ENCODE peak calls at places on chromosome 5, in five cellular contexts. A, R, Q, I and Y are unnamed samples.
A peak's percentile ranks its signal among the peaks of the same experiment; 100 is the strongest.

GRCh38 chr5:156367602-156368001 is 40.6 kb downstream of the SGCD start:
- DNase-seq in A (no peak), R (peak; percentile 93), Q (no peak), I (no peak), Y (no peak)

GRCh38 chr5:11955386-11955785 is 51.1 kb upstream of the CTNND2 start:
- DNase-seq in A (no peak), R (peak; percentile 65), Q (no peak), I (no peak), Y (no peak)

GRCh38 chr5:93257616-93258015 is 323.4 kb downstream of the NR2F1-AS1 start:
- DNase-seq in A (no peak), R (peak; percentile 52), Q (no peak), I (peak; percentile 34), Y (peak; percentile 32)

GRCh38 chr5:16930487-16930886 is 5.6 kb downstream of the MYO10 start:
- DNase-seq in A (no peak), R (no peak), Q (no peak), I (no peak), Y (no peak)

GRCh38 chr5:179380211-179381035 is 35.2 kb upstream of the ADAMTS2 start:
- DNase-seq in A (peak; percentile 59), R (no peak), Q (no peak), I (no peak), Y (no peak)

GRCh38 chr5:42057254-42057690 is 132.2 kb downstream of the FBXO4 start:
- DNase-seq in A (peak; percentile 79), R (peak; percentile 15), Q (no peak), I (peak; percentile 51), Y (peak; percentile 15)

GRCh38 chr5:126633552-126633951 is 32.8 kb downstream of the PHAX start:
- DNase-seq in A (peak; percentile 17), R (no peak), Q (no peak), I (no peak), Y (no peak)

GRCh38 chr5:139912804-139913203 is 117.2 kb downstream of the PSD2 start:
- DNase-seq in A (peak; percentile 74), R (no peak), Q (no peak), I (no peak), Y (no peak)

GRCh38 chr5:64330728-64331231 is 165.1 kb downstream of the RNF180 start:
- DNase-seq in A (no peak), R (no peak), Q (peak; percentile 73), I (no peak), Y (no peak)

GRCh38 chr5:100644206-100644605 is 109.0 kb downstream of the FAM174A start:
- DNase-seq in A (no peak), R (no peak), Q (no peak), I (no peak), Y (no peak)

GRCh38 chr5:37435261-37435660 is 56.1 kb downstream of the WDR70 start:
- DNase-seq in A (no peak), R (peak; percentile 78), Q (no peak), I (no peak), Y (no peak)

GRCh38 chr5:132237141-132237540 is 9.5 kb upstream of the P4HA2 start:
- DNase-seq in A (peak; percentile 62), R (peak; percentile 45), Q (peak; percentile 35), I (no peak), Y (no peak)

GRCh38 chr5:61246768-61247307 is 84.6 kb upstream of the SMIM15 start:
- DNase-seq in A (no peak), R (no peak), Q (no peak), I (no peak), Y (no peak)

GRCh38 chr5:143890475-143890874 is 78.5 kb downstream of the HMHB1 start:
- DNase-seq in A (no peak), R (no peak), Q (no peak), I (no peak), Y (no peak)

GRCh38 chr5:56819027-56819881 is 3.9 kb downstream of the MAP3K1 start:
- DNase-seq in A (no peak), R (peak; percentile 14), Q (no peak), I (no peak), Y (no peak)

GRCh38 chr5:107875834-107876233 is 205.1 kb upstream of the EFNA5 start:
- DNase-seq in A (no peak), R (peak; percentile 86), Q (no peak), I (peak; percentile 65), Y (peak; percentile 22)
- TF ChIP-seq CTCF in A (no peak), R (peak; percentile 33), Q (peak; percentile 4), I (peak; percentile 58), Y (peak; percentile 73)

DNA sequence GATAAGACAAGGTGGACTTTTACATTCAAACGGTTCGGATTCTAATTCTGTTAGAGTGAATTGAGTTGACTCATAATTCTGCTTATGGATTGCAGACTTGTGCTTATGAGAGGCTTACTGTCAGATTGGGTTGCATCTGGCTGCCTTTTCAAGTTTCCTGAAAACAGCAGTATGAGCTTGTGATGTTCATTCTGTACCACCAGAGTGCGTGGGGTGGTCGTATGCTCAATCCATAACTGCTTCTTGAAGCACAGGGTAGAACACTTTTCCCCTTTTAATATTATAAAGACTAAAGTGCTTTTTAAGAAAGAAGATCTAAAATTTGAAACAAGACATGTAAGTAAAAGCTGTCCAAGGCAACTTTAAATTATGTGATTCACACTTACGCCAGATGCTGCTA is 253.2 kb upstream of the ARRDC3 start:
- DNase-seq in A (no peak), R (no peak), Q (no peak), I (no peak), Y (no peak)
- TF ChIP-seq CTCF in A (no peak), R (no peak), Q (no peak), I (peak; percentile 31), Y (peak; percentile 39)

DNA sequence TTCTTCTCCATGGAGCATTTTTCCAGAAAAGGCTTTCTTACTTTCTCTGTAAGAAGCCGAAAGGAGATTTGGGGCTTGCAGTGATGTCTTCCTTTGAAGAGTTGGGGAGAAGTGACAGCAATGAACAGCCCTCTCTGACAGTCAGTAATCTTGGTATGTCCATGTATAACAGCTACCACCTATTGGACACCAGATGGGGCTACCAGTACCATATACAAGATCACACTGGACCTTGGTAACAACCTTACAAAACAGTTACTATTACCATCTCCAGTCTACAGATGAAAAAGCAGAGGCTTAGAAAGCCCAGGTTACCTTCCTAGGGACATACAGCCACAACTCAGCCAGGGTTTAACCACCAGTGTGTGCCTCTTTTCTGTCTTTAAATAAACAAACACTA is 272.7 kb upstream of the TRPC7 start:
- DNase-seq in A (no peak), R (no peak), Q (no peak), I (no peak), Y (no peak)
- TF ChIP-seq CTCF in A (no peak), R (no peak), Q (no peak), I (peak; percentile 14), Y (no peak)

GRCh38 chr5:133421394-133421793 is 190.9 kb downstream of the FSTL4 start:
- DNase-seq in A (peak; percentile 42), R (peak; percentile 17), Q (no peak), I (no peak), Y (peak; percentile 25)
- TF ChIP-seq CTCF in A (no peak), R (no peak), Q (no peak), I (peak; percentile 47), Y (peak; percentile 40)